ENCODE peak calls at places on chromosome 9, in eight cellular contexts. Q is heart right ventricle, H is stomach, U is tibial artery, W is body of pancreas, L is kidney, S is psoas muscle, P is lower lobe of right lung. C is an unnamed sample. For H3K9me3, the result is how much of the 10 kb centered on the place peaks cover.

GRCh38 chr9:70066418-70066817 is 22.8 kb downstream of the MAMDC2 start:
- DNase-seq in U (no peak), L (no peak), Q (no peak), P (no peak), H (no peak), S (no peak), W (no peak), C (no peak)

GRCh38 chr9:122122903-122123632 is 30.0 kb upstream of the TTLL11 start:
- DNase-seq in Q (peak), H (peak), U (peak), S (peak), P (peak), W (peak), L (peak), C (peak)

GRCh38 chr9:31236344-31236743 is 1148.1 kb upstream of the ACO1 start:
- DNase-seq in Q (no peak), L (no peak), W (no peak), H (no peak), P (no peak), U (no peak), S (no peak), C (no peak)

GRCh38 chr9:125992557-125992956 is 245.4 kb downstream of the PBX3 start:
- DNase-seq in P (peak), U (peak), H (no peak), W (no peak), S (peak), Q (no peak), L (peak), C (peak)

GRCh38 chr9:35756275-35756742 is 2.2 kb upstream of the MSMP start:
- DNase-seq in U (no peak), P (peak), H (peak), Q (peak), L (peak), S (peak), W (peak), C (no peak)

GRCh38 chr9:132849168-132849831 is 28.8 kb downstream of the AK8 start:
- DNase-seq in L (no peak), S (no peak), H (peak), P (no peak), Q (no peak), U (no peak), W (no peak), C (no peak)

GRCh38 chr9:107177857-107178256 is 105.2 kb upstream of the RAD23B start:
- DNase-seq in U (no peak), Q (no peak), H (no peak), P (no peak), W (no peak), S (no peak), L (no peak), C (no peak)

GRCh38 chr9:70589571-70590263 is 175.3 kb upstream of the KLF9 start:
- DNase-seq in H (no peak), U (peak), P (no peak), L (no peak), W (no peak), Q (peak), S (peak), C (peak)

GRCh38 chr9:121201045-121201737 is 478 bp downstream of the RAB14 start:
- DNase-seq in S (peak), W (no peak), Q (no peak), H (peak), L (peak), U (no peak), P (peak), C (peak)

GRCh38 chr9:131262327-131263032 is 13.8 kb downstream of the FAM78A start:
- DNase-seq in H (no peak), Q (no peak), S (no peak), U (no peak), L (no peak), P (no peak), W (no peak), C (no peak)

GRCh38 chr9:114112325-114112724 is 13.2 kb upstream of the KIF12 start:
- DNase-seq in P (no peak), H (no peak), U (no peak), Q (no peak), W (no peak), L (no peak), S (no peak), C (peak)
- H3K27ac ChIP-seq in P (no peak), H (no peak), U (peak), Q (peak), W (no peak), L (no peak), S (peak), C (no peak)

GRCh38 chr9:5650356-5651105 is 21.6 kb downstream of the RIC1 start:
- DNase-seq in Q (no peak), W (no peak), P (no peak), U (no peak), S (no peak), L (no peak), H (no peak), C (peak)
- H3K9me3 ChIP-seq in Q (half or more), W (under half), P (under half), U (under half), S (under half), L (under half), H (under half), C (under half)

GRCh38 chr9:37424686-37425297 is 2.3 kb downstream of the GRHPR start:
- DNase-seq in U (no peak), P (no peak), Q (no peak), W (no peak), H (no peak), L (peak), S (no peak), C (no peak)
- H3K4me3 ChIP-seq in U (no peak), P (no peak), Q (no peak), W (no peak), H (no peak), L (no peak), S (no peak), C (no peak)

DNA sequence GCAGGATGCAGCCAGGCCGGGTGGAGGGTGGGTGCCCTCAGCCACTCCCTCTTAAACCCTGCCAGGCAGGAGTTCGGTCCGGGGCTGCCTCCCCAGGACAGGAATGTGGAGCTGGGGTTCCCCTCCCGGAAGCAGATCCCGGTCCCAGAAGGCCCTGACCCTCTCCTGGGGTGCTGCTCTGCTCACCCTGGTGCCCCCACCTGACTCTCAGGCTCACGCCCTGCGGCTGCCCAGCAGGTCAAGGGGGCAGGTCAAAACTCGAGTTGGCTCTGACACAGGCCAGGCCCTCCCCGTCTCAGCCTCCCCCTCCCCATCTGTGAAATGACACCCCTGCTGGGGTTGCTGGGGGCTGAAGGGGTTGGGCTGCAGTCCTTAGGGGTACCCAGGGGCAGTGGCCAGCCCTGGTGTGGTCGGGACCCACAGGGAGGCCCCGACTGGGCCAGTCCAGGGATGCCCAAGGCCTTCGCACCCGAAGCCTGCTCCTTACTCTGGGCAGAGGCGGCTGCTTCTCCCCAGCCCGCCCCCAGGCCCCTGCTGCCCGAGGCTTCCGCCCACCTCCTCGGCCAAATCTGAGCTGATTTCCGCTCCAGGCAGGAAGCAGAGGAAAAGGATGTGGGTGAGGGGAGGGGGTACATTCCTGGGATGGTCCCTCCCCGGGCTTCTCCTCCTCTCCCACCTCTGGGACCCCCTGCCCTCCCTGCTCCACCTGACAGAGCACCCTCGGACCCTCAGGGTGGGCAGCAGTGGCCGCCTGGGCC is 3.9 kb upstream of the NRARP start:
- DNase-seq in L (peak), Q (peak), H (no peak), W (peak), P (no peak), U (no peak), S (peak), C (no peak)
- H3K27ac ChIP-seq in L (peak), Q (peak), H (peak), W (peak), P (peak), U (peak), S (peak), C (no peak)

GRCh38 chr9:92986175-92987110 is 39.1 kb downstream of the FGD3 start:
- DNase-seq in L (no peak), W (no peak), S (no peak), Q (no peak), H (no peak), U (no peak), P (no peak), C (no peak)
- H3K9me3 ChIP-seq in L (under half), W (under half), S (under half), Q (under half), H (under half), U (under half), P (under half), C (under half)

DNA sequence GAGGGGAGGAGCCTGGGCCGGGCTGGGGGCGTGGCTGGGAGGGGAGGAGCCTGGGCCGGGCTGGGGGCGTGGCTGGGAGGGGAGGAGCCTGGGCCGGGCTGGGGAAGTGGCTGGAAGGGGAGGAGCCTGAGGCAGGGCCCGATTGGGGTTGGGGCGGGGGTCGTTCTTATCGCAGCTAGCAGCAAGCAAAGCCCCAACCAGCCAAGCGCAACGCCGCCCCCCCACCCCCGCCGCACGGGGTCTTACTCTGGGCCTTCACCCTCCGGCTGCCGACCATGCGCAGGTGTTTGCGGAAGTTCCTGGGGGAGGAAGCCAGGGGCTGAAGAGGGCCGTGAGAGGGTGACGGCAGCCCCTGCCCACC is 5.0 kb downstream of the NSMF start:
- DNase-seq in H (peak), W (peak), U (peak), Q (peak), L (peak), P (peak), S (peak), C (peak)
- H3K4me3 ChIP-seq in H (peak), W (no peak), U (peak), Q (no peak), L (peak), P (peak), S (peak), C (no peak)

GRCh38 chr9:33263131-33263935 is 1.2 kb downstream of the BAG1 start:
- DNase-seq in S (peak), L (no peak), Q (peak), W (peak), P (no peak), U (no peak), H (no peak), C (peak)

GRCh38 chr9:33265211-33265885 is 499 bp downstream of the CHMP5 start:
- DNase-seq in H (no peak), P (no peak), L (no peak), S (peak), Q (peak), W (no peak), U (no peak), C (peak)

GRCh38 chr9:33267368-33267767 is 2.5 kb downstream of the CHMP5 start:
- DNase-seq in H (no peak), W (no peak), P (no peak), U (no peak), Q (no peak), S (no peak), L (no peak), C (no peak)

GRCh38 chr9:33263936-33264472 is 504 bp downstream of the BAG1 start:
- DNase-seq in H (peak), P (peak), U (peak), L (peak), W (peak), Q (peak), S (peak), C (peak)

GRCh38 chr9:33264473-33265177 is at the start of the genes BAG1 and CHMP5:
- DNase-seq in H (peak), W (peak), U (peak), Q (peak), S (peak), P (peak), L (peak), C (peak)
- H3K27ac ChIP-seq in H (peak), W (peak), U (peak), Q (peak), S (peak), P (peak), L (peak), C (peak)

DNA sequence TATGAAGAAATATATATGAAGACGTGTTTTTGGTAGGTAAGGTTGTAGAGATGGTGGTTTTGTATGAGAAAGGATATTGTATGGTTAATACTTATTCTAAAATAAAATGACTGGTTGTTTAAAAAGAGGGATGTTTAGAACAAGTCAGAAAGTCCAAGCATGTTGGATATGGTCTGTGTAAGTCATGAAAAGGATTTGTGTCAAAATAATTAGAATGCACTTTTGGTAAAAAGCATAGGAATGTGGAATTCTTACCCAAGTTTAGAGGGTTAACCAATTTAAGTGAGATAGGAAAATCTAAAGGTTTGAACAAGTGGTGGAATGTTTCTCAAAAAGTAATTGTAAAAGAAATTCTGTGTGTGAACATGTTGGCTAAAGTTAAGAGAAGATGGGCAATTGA is 1556.5 kb upstream of the C9orf72 start:
- DNase-seq in P (no peak), L (no peak), U (no peak), Q (no peak), W (no peak), S (no peak), H (no peak), C (no peak)
- H3K9me3 ChIP-seq in P (under half), L (under half), U (under half), Q (under half), W (under half), S (under half), H (under half), C (under half)

GRCh38 chr9:127877566-127877998 is at the start of gene AK1:
- DNase-seq in S (peak), W (peak), P (peak), Q (peak), H (peak), U (peak), L (peak), C (peak)

GRCh38 chr9:127878001-127878651 is 651 bp upstream of the AK1 start:
- DNase-seq in W (no peak), S (no peak), P (no peak), L (no peak), H (no peak), Q (no peak), U (no peak), C (peak)

GRCh38 chr9:127876026-127876763 is 1.3 kb downstream of the AK1 start:
- DNase-seq in U (no peak), P (peak), L (no peak), H (no peak), Q (no peak), S (no peak), W (no peak), C (peak)

GRCh38 chr9:127875306-127875966 is 2.0 kb downstream of the AK1 start:
- DNase-seq in S (no peak), U (no peak), P (no peak), L (no peak), W (no peak), H (no peak), Q (no peak), C (peak)

GRCh38 chr9:127876764-127877562 is 512 bp downstream of the AK1 start:
- DNase-seq in P (no peak), H (no peak), U (no peak), S (peak), Q (no peak), L (no peak), W (peak), C (peak)
- H3K4me3 ChIP-seq in P (peak), H (peak), U (peak), S (peak), Q (peak), L (peak), W (peak), C (peak)

GRCh38 chr9:96844040-96844439 is 10.3 kb downstream of the ZNF782 start:
- DNase-seq in U (no peak), H (no peak), P (no peak), W (no peak), S (no peak), Q (no peak), L (no peak), C (no peak)
- H3K27ac ChIP-seq in U (no peak), H (no peak), P (no peak), W (peak), S (no peak), Q (no peak), L (no peak), C (no peak)